ENCODE peak calls at places on chromosome 10, in eight cellular contexts. U is lower leg skin; C is adrenal gland; D is CD4-positive, alpha-beta memory T cell; S is brain microvascular endothelial cell; F is mesendoderm; E is fibroblast of the aortic adventitia; J is AG10803. W is an unnamed sample.

GRCh38 chr10:43373461-43373860 is 2.0 kb downstream of the FXYD4 start:
- DNase-seq in U (no peak), C (no peak), D (no peak), S (no peak), F (no peak), E (no peak), J (no peak), W (no peak)

GRCh38 chr10:22631646-22632278 is 82.6 kb downstream of the PIP4K2A start:
- DNase-seq in U (no peak), C (no peak), D (no peak), S (peak; percentile 82), F (no peak), E (peak; percentile 17), J (peak; percentile 13), W (peak; percentile 75)

GRCh38 chr10:97321807-97322195 is 2.7 kb downstream of the FRAT1 start:
- DNase-seq in U (no peak), C (no peak), D (no peak), S (no peak), F (peak; percentile 78), E (no peak), J (no peak), W (no peak)

GRCh38 chr10:27285093-27285492 is 44.5 kb upstream of the ACBD5 start:
- DNase-seq in U (no peak), C (peak; percentile 29), D (peak; percentile 36), S (no peak), F (peak; percentile 45), E (peak; percentile 10), J (peak; percentile 9), W (peak; percentile 5)

GRCh38 chr10:87505366-87506113 is 847 bp downstream of the MINPP1 start:
- DNase-seq in U (no peak), C (no peak), D (peak; percentile 27), S (peak; percentile 45), F (peak; percentile 79), E (peak; percentile 39), J (peak; percentile 52), W (peak; percentile 59)

GRCh38 chr10:35770817-35771355 is 128.8 kb upstream of the FZD8 start:
- DNase-seq in U (no peak), C (no peak), D (no peak), S (no peak), F (peak; percentile 98), E (no peak), J (no peak), W (no peak)

GRCh38 chr10:83214178-83214577 is 925.1 kb upstream of the GHITM start:
- DNase-seq in U (no peak), C (no peak), D (no peak), S (no peak), F (no peak), E (no peak), J (peak; percentile 0), W (no peak)

GRCh38 chr10:103748020-103748419 is 107.4 kb downstream of the SH3PXD2A start:
- DNase-seq in U (no peak), C (no peak), D (peak; percentile 30), S (no peak), F (no peak), E (no peak), J (no peak), W (no peak)

GRCh38 chr10:131972474-131973071 is 9.2 kb downstream of the BNIP3 start:
- DNase-seq in U (no peak), C (peak; percentile 64), D (peak; percentile 58), S (peak; percentile 42), F (no peak), E (peak; percentile 28), J (no peak), W (peak; percentile 56)

GRCh38 chr10:46268076-46268881 is 18.5 kb upstream of the ANTXRL start:
- DNase-seq in U (peak; percentile 67), C (no peak), D (peak; percentile 27), S (no peak), F (no peak), E (no peak), J (no peak), W (no peak)

GRCh38 chr10:46517541-46517940 is 38.9 kb downstream of the GPRIN2 start:
- DNase-seq in U (peak; percentile 46), C (peak; percentile 10), D (no peak), S (no peak), F (no peak), E (no peak), J (no peak), W (no peak)

GRCh38 chr10:100810091-100810834 is 64.9 kb downstream of the PAX2 start:
- DNase-seq in U (no peak), C (no peak), D (no peak), S (no peak), F (no peak), E (no peak), J (no peak), W (no peak)

GRCh38 chr10:29344073-29344820 is 55.4 kb downstream of the LYZL1 start:
- DNase-seq in U (no peak), C (no peak), D (no peak), S (peak; percentile 75), F (peak; percentile 28), E (peak; percentile 25), J (peak; percentile 13), W (peak; percentile 92)

GRCh38 chr10:26550774-26551526 is 112.8 kb downstream of the APBB1IP start:
- DNase-seq in U (peak; percentile 62), C (no peak), D (no peak), S (no peak), F (peak; percentile 54), E (no peak), J (no peak), W (peak; percentile 8)

GRCh38 chr10:60649485-60650271 is 128.6 kb upstream of the CDK1 start:
- DNase-seq in U (no peak), C (no peak), D (no peak), S (no peak), F (peak; percentile 47), E (no peak), J (no peak), W (no peak)

GRCh38 chr10:112182808-112183328 is 697 bp downstream of the GPAM start:
- DNase-seq in U (no peak), C (no peak), D (no peak), S (no peak), F (no peak), E (no peak), J (no peak), W (peak; percentile 7)

DNA sequence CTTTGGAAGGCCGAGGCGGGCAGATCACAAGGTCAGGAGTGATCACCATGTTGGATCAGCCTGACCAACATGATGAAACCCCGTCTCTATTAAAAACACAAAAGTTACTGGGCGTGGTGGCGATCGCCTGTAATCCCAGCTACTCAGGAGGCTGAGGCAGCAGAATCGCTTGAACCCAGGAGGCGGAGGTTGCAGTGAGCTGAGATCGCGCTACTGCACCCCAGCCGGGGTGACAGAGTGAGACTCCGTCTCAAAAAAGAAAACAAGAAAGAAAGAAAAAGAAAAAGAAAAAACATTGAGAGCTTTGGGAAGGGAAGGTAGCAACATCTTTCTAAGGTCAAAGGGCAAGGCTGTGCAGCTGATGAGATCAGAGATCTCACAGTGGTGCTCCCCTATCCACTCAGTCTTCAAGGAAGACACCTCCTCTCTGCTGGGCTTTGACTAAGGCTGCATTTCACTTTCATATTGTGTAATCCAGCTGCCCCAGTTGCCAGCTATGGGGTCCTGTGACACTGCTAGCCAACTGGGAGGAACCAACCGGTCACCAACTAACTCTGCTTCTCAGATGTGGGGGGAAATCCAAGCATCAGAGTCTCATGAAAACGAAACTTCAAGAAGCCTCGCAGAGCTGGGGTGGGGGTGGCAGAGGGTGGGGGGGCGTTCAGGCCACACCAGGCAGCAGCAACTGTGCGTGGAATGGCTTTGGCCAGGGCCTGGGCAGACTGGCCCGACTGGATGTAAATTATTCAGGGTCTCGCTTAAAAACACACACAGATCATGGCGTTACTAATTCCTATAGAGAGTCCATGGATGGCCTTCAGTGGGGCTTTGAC is 1.5 kb downstream of the IL15RA start:
- DNase-seq in U (peak; percentile 90), C (peak; percentile 40), D (peak; percentile 61), S (no peak), F (peak; percentile 8), E (peak; percentile 45), J (peak; percentile 54), W (peak; percentile 51)
- H3K4me3 ChIP-seq in U (no peak overlapping the region), C (no peak overlapping the region), D (peak overlapping the region; percentile 96), S (peak overlapping the region; percentile 80), F (no peak overlapping the region), E (peak overlapping the region; percentile 90), J (peak overlapping the region; percentile 84), W (peak overlapping the region; percentile 68)

DNA sequence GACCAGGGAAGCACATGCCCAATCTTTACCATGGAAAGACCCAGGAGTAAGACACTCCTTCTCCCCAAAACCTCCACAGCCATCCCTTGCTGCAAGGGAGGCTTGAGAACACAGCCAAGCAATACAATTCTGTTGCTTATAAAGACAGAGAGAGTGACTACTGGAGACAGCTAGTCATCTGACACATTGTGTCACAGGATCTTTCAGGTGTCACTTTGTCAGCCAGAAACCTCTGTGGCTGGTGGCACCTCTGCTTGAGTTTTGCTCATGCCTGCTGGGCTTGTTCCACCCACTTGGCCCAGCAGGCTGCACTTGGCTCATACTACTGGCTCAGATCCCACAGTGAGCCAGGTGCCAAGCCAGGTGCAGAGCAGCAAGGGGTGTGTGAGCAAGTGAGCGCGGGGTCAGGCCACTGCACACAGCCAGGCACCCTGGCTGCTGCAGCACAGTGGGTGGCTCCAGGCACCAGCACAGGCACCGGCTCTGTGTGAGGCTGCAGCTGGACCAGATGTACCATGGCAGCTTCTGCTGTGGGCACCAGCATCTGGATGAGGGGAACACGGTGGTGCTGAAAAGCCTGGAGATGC is 12.4 kb upstream of the PRLHR start:
- DNase-seq in U (no peak), C (no peak), D (no peak), S (no peak), F (no peak), E (no peak), J (no peak), W (no peak)
- H3K4me3 ChIP-seq in U (no peak overlapping the region), C (no peak overlapping the region), D (no peak overlapping the region), S (no peak overlapping the region), F (no peak overlapping the region), E (no peak overlapping the region), J (no peak overlapping the region), W (no peak overlapping the region)

GRCh38 chr10:8758029-8758428 is 703.5 kb downstream of the GATA3 start:
- DNase-seq in U (no peak), C (no peak), D (no peak), S (no peak), F (no peak), E (no peak), J (no peak), W (peak; percentile 1)

DNA sequence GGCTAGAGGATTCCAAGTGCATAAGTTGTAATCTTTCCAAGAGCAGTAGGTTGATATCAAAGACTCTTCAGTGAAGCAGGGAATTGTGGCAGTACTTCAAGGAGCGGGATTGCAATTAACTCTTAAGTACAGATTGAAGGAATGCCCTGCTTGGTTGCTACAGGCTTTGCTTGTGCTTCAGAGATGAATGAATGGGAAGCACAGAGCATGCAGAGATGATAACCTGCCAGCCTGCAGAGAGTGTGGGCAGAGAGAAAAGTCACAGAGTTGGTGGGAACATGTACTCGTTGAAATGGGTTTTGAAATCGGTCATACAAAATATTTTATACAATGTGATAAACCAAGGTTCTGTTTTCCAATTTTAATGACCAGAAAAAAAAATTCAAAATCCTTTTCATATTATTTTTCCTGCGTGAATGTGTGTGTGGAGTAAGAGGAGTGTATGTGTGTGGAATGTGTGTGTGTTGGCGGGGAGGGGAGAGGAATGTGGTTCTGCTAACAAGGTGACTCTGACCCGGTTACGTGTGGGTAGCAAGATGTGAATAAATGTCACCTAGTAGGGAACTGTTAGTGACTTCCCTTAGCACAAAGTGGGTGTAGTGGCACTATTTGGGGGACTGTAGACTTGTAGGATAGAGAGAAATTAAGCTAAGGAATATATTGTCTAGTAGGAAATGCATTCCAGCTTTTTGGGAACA is 697.8 kb downstream of the GATA3 start:
- DNase-seq in U (no peak), C (no peak), D (no peak), S (no peak), F (peak; percentile 25), E (no peak), J (no peak), W (no peak)
- H3K4me3 ChIP-seq in U (no peak overlapping the region), C (no peak overlapping the region), D (no peak overlapping the region), S (no peak overlapping the region), F (no peak overlapping the region), E (no peak overlapping the region), J (no peak overlapping the region), W (no peak overlapping the region)

GRCh38 chr10:31602541-31603244 is 283.7 kb downstream of the ZEB1 start:
- DNase-seq in U (peak; percentile 98), C (peak; percentile 88), D (no peak), S (peak; percentile 60), F (peak; percentile 76), E (peak; percentile 87), J (peak; percentile 91), W (peak; percentile 93)
- H3K4me3 ChIP-seq in U (peak overlapping the region; percentile 24), C (peak overlapping the region; percentile 71), D (peak overlapping the region; percentile 63), S (peak overlapping the region; percentile 77), F (peak overlapping the region; percentile 48), E (peak overlapping the region; percentile 69), J (peak overlapping the region; percentile 70), W (peak overlapping the region; percentile 70)